ENCODE peak calls at places on chromosomes 3 and 15, in six cellular contexts. One of them, this sample, is unnamed.

GRCh38 chr3:178078933-178079332 is 457.3 kb upstream of the KCNMB2 start:
- DNase-seq in NCI-H2171: no peak
- DNase-seq in ascending aorta: no peak
- DNase-seq in kidney: no peak
- DNase-seq in pulmonary artery endothelial cell: peak; percentile 94
- DNase-seq in astrocyte of the spinal cord: peak; percentile 73
- DNase-seq in this sample: no peak

GRCh38 chr3:12471228-12471627 is 13.1 kb upstream of the TSEN2 start:
- DNase-seq in NCI-H2171: no peak
- DNase-seq in ascending aorta: no peak
- DNase-seq in kidney: no peak
- DNase-seq in pulmonary artery endothelial cell: no peak
- DNase-seq in astrocyte of the spinal cord: no peak
- DNase-seq in this sample: peak; percentile 39

GRCh38 chr15:64713592-64713991 is 61.8 kb downstream of the RBPMS2 start:
- DNase-seq in NCI-H2171: no peak
- DNase-seq in ascending aorta: no peak
- DNase-seq in kidney: no peak
- DNase-seq in pulmonary artery endothelial cell: no peak
- DNase-seq in astrocyte of the spinal cord: no peak
- DNase-seq in this sample: no peak

GRCh38 chr3:94336076-94336741 is 273.3 kb downstream of the NSUN3 start:
- DNase-seq in NCI-H2171: no peak
- DNase-seq in ascending aorta: no peak
- DNase-seq in kidney: no peak
- DNase-seq in pulmonary artery endothelial cell: peak; percentile 1
- DNase-seq in astrocyte of the spinal cord: peak; percentile 76
- DNase-seq in this sample: no peak

GRCh38 chr15:73838795-73839565 is 34.4 kb upstream of the TBC1D21 start:
- DNase-seq in NCI-H2171: no peak
- DNase-seq in ascending aorta: no peak
- DNase-seq in kidney: peak; percentile 82
- DNase-seq in pulmonary artery endothelial cell: no peak
- DNase-seq in astrocyte of the spinal cord: no peak
- DNase-seq in this sample: no peak

GRCh38 chr3:190617185-190617584 is 103.3 kb downstream of the IL1RAP start:
- DNase-seq in NCI-H2171: no peak
- DNase-seq in ascending aorta: no peak
- DNase-seq in kidney: no peak
- DNase-seq in pulmonary artery endothelial cell: no peak
- DNase-seq in astrocyte of the spinal cord: no peak
- DNase-seq in this sample: peak; percentile 99

GRCh38 chr15:51327081-51327480 is 11.3 kb downstream of the CYP19A1 start:
- DNase-seq in NCI-H2171: no peak
- DNase-seq in ascending aorta: no peak
- DNase-seq in kidney: no peak
- DNase-seq in pulmonary artery endothelial cell: no peak
- DNase-seq in astrocyte of the spinal cord: no peak
- DNase-seq in this sample: no peak

GRCh38 chr3:113249111-113249510 is 37.8 kb downstream of the BOC start:
- DNase-seq in NCI-H2171: no peak
- DNase-seq in ascending aorta: no peak
- DNase-seq in kidney: no peak
- DNase-seq in pulmonary artery endothelial cell: no peak
- DNase-seq in astrocyte of the spinal cord: peak; percentile 83
- DNase-seq in this sample: no peak

GRCh38 chr3:42846682-42847522 is 28.8 kb downstream of the CYP8B1 start:
- DNase-seq in NCI-H2171: no peak
- DNase-seq in ascending aorta: peak; percentile 19
- DNase-seq in kidney: no peak
- DNase-seq in pulmonary artery endothelial cell: no peak
- DNase-seq in astrocyte of the spinal cord: no peak
- DNase-seq in this sample: peak; percentile 88

GRCh38 chr15:72979308-72979707 is 73.0 kb upstream of the NEO1 start:
- DNase-seq in NCI-H2171: no peak
- DNase-seq in ascending aorta: no peak
- DNase-seq in kidney: no peak
- DNase-seq in pulmonary artery endothelial cell: no peak
- DNase-seq in astrocyte of the spinal cord: no peak
- DNase-seq in this sample: no peak

GRCh38 chr15:101217446-101217845 is 34.4 kb downstream of the CHSY1 start:
- DNase-seq in NCI-H2171: no peak
- DNase-seq in ascending aorta: no peak
- DNase-seq in kidney: no peak
- DNase-seq in pulmonary artery endothelial cell: no peak
- DNase-seq in astrocyte of the spinal cord: no peak
- DNase-seq in this sample: no peak

GRCh38 chr3:50256978-50257890 is 11.7 kb upstream of the SEMA3B start:
- DNase-seq in NCI-H2171: no peak
- DNase-seq in ascending aorta: no peak
- DNase-seq in kidney: no peak
- DNase-seq in pulmonary artery endothelial cell: no peak
- DNase-seq in astrocyte of the spinal cord: peak; percentile 50
- DNase-seq in this sample: no peak

GRCh38 chr3:186138272-186138981 is 29.5 kb upstream of the ETV5 start:
- DNase-seq in NCI-H2171: no peak
- DNase-seq in ascending aorta: no peak
- DNase-seq in kidney: no peak
- DNase-seq in pulmonary artery endothelial cell: no peak
- DNase-seq in astrocyte of the spinal cord: no peak
- DNase-seq in this sample: peak; percentile 14

GRCh38 chr15:79179108-79179561 is 88.6 kb upstream of the RASGRF1 start:
- DNase-seq in NCI-H2171: no peak
- DNase-seq in ascending aorta: no peak
- DNase-seq in kidney: no peak
- DNase-seq in pulmonary artery endothelial cell: no peak
- DNase-seq in astrocyte of the spinal cord: peak; percentile 19
- DNase-seq in this sample: no peak

GRCh38 chr3:194023501-194024280 is 112.3 kb upstream of the HES1 start:
- DNase-seq in NCI-H2171: peak; percentile 91
- DNase-seq in ascending aorta: no peak
- DNase-seq in kidney: no peak
- DNase-seq in pulmonary artery endothelial cell: no peak
- DNase-seq in astrocyte of the spinal cord: no peak
- DNase-seq in this sample: no peak

GRCh38 chr3:48415251-48415953 is 14.5 kb downstream of the PLXNB1 start:
- DNase-seq in NCI-H2171: no peak
- DNase-seq in ascending aorta: no peak
- DNase-seq in kidney: peak; percentile 49
- DNase-seq in pulmonary artery endothelial cell: no peak
- DNase-seq in astrocyte of the spinal cord: no peak
- DNase-seq in this sample: no peak

GRCh38 chr15:83129791-83130190 is 22.3 kb downstream of the TM6SF1 start:
- DNase-seq in NCI-H2171: peak; percentile 88
- DNase-seq in ascending aorta: no peak
- DNase-seq in kidney: no peak
- DNase-seq in pulmonary artery endothelial cell: no peak
- DNase-seq in astrocyte of the spinal cord: no peak
- DNase-seq in this sample: no peak

GRCh38 chr3:51967384-51968174 is at the start of gene PCBP4:
- DNase-seq in NCI-H2171: no peak
- DNase-seq in ascending aorta: no peak
- DNase-seq in kidney: peak; percentile 91
- DNase-seq in pulmonary artery endothelial cell: no peak
- DNase-seq in astrocyte of the spinal cord: peak; percentile 22
- DNase-seq in this sample: no peak

GRCh38 chr3:73540969-73541740 is 83.6 kb downstream of the PDZRN3 start:
- DNase-seq in NCI-H2171: no peak
- DNase-seq in ascending aorta: no peak
- DNase-seq in kidney: no peak
- DNase-seq in pulmonary artery endothelial cell: no peak
- DNase-seq in astrocyte of the spinal cord: peak; percentile 29
- DNase-seq in this sample: no peak

GRCh38 chr15:23690450-23690852 is 3.3 kb upstream of the NDN start:
- DNase-seq in NCI-H2171: no peak
- DNase-seq in ascending aorta: no peak
- DNase-seq in kidney: no peak
- DNase-seq in pulmonary artery endothelial cell: no peak
- DNase-seq in astrocyte of the spinal cord: peak; percentile 38
- DNase-seq in this sample: no peak

GRCh38 chr3:105853801-105854432 is 14.9 kb downstream of the CBLB start:
- DNase-seq in NCI-H2171: no peak
- DNase-seq in ascending aorta: no peak
- DNase-seq in kidney: no peak
- DNase-seq in pulmonary artery endothelial cell: no peak
- DNase-seq in astrocyte of the spinal cord: no peak
- DNase-seq in this sample: no peak

GRCh38 chr3:101676765-101677435 is at the start of gene ZBTB11:
- DNase-seq in NCI-H2171: no peak
- DNase-seq in ascending aorta: peak; percentile 97
- DNase-seq in kidney: peak; percentile 100
- DNase-seq in pulmonary artery endothelial cell: peak; percentile 99
- DNase-seq in astrocyte of the spinal cord: peak; percentile 100
- DNase-seq in this sample: no peak

GRCh38 chr3:47612178-47612577 is 33.5 kb upstream of the CSPG5 start:
- DNase-seq in NCI-H2171: no peak
- DNase-seq in ascending aorta: no peak
- DNase-seq in kidney: no peak
- DNase-seq in pulmonary artery endothelial cell: peak; percentile 17
- DNase-seq in astrocyte of the spinal cord: peak; percentile 82
- DNase-seq in this sample: no peak

GRCh38 chr3:97871788-97872187 is 50.0 kb downstream of the CRYBG3 start:
- DNase-seq in NCI-H2171: no peak
- DNase-seq in ascending aorta: no peak
- DNase-seq in kidney: no peak
- DNase-seq in pulmonary artery endothelial cell: no peak
- DNase-seq in astrocyte of the spinal cord: no peak
- DNase-seq in this sample: no peak

GRCh38 chr3:11212784-11213183 is 58.5 kb downstream of the HRH1 start:
- DNase-seq in NCI-H2171: no peak
- DNase-seq in ascending aorta: no peak
- DNase-seq in kidney: no peak
- DNase-seq in pulmonary artery endothelial cell: no peak
- DNase-seq in astrocyte of the spinal cord: no peak
- DNase-seq in this sample: no peak

GRCh38 chr15:101126618-101127502 is 125.0 kb downstream of the CHSY1 start:
- DNase-seq in NCI-H2171: peak; percentile 87
- DNase-seq in ascending aorta: no peak
- DNase-seq in kidney: peak; percentile 35
- DNase-seq in pulmonary artery endothelial cell: no peak
- DNase-seq in astrocyte of the spinal cord: peak; percentile 80
- DNase-seq in this sample: no peak

GRCh38 chr3:126194713-126195305 is 14.4 kb upstream of the ALDH1L1 start:
- DNase-seq in NCI-H2171: no peak
- DNase-seq in ascending aorta: no peak
- DNase-seq in kidney: no peak
- DNase-seq in pulmonary artery endothelial cell: no peak
- DNase-seq in astrocyte of the spinal cord: peak; percentile 20
- DNase-seq in this sample: no peak

GRCh38 chr15:76012021-76012551 is at the start of gene NRG4:
- DNase-seq in NCI-H2171: no peak
- DNase-seq in ascending aorta: no peak
- DNase-seq in kidney: no peak
- DNase-seq in pulmonary artery endothelial cell: no peak
- DNase-seq in astrocyte of the spinal cord: no peak
- DNase-seq in this sample: no peak

GRCh38 chr15:94266789-94267188 is 35.4 kb downstream of the MCTP2 start:
- DNase-seq in NCI-H2171: no peak
- DNase-seq in ascending aorta: no peak
- DNase-seq in kidney: no peak
- DNase-seq in pulmonary artery endothelial cell: no peak
- DNase-seq in astrocyte of the spinal cord: no peak
- DNase-seq in this sample: no peak

GRCh38 chr3:38800511-38800910 is 15.5 kb downstream of the SCN10A start:
- DNase-seq in NCI-H2171: no peak
- DNase-seq in ascending aorta: no peak
- DNase-seq in kidney: no peak
- DNase-seq in pulmonary artery endothelial cell: no peak
- DNase-seq in astrocyte of the spinal cord: no peak
- DNase-seq in this sample: no peak

GRCh38 chr3:111809196-111809595 is 49.9 kb upstream of the PHLDB2 start:
- DNase-seq in NCI-H2171: no peak
- DNase-seq in ascending aorta: no peak
- DNase-seq in kidney: no peak
- DNase-seq in pulmonary artery endothelial cell: no peak
- DNase-seq in astrocyte of the spinal cord: peak; percentile 87
- DNase-seq in this sample: no peak

GRCh38 chr15:52804526-52805081 is 14.5 kb upstream of the ONECUT1 start:
- DNase-seq in NCI-H2171: no peak
- DNase-seq in ascending aorta: no peak
- DNase-seq in kidney: peak; percentile 66
- DNase-seq in pulmonary artery endothelial cell: no peak
- DNase-seq in astrocyte of the spinal cord: no peak
- DNase-seq in this sample: no peak

GRCh38 chr3:177827517-177828249 is 630.4 kb upstream of the TBL1XR1 start:
- DNase-seq in NCI-H2171: no peak
- DNase-seq in ascending aorta: no peak
- DNase-seq in kidney: no peak
- DNase-seq in pulmonary artery endothelial cell: no peak
- DNase-seq in astrocyte of the spinal cord: peak; percentile 90
- DNase-seq in this sample: no peak

GRCh38 chr3:11059799-11060115 is 67.2 kb downstream of the SLC6A1 start:
- DNase-seq in NCI-H2171: no peak
- DNase-seq in ascending aorta: no peak
- DNase-seq in kidney: no peak
- DNase-seq in pulmonary artery endothelial cell: no peak
- DNase-seq in astrocyte of the spinal cord: no peak
- DNase-seq in this sample: no peak

GRCh38 chr3:118029049-118029448 is 1005.6 kb downstream of the IGSF11 start:
- DNase-seq in NCI-H2171: no peak
- DNase-seq in ascending aorta: no peak
- DNase-seq in kidney: no peak
- DNase-seq in pulmonary artery endothelial cell: no peak
- DNase-seq in astrocyte of the spinal cord: peak; percentile 0
- DNase-seq in this sample: no peak

GRCh38 chr3:98732239-98733054 is 30.7 kb upstream of the ST3GAL6 start:
- DNase-seq in NCI-H2171: peak; percentile 26
- DNase-seq in ascending aorta: no peak
- DNase-seq in kidney: peak; percentile 84
- DNase-seq in pulmonary artery endothelial cell: no peak
- DNase-seq in astrocyte of the spinal cord: peak; percentile 32
- DNase-seq in this sample: peak; percentile 31

GRCh38 chr15:92429378-92430066 is 35.8 kb downstream of the ST8SIA2 start:
- DNase-seq in NCI-H2171: peak; percentile 49
- DNase-seq in ascending aorta: no peak
- DNase-seq in kidney: no peak
- DNase-seq in pulmonary artery endothelial cell: no peak
- DNase-seq in astrocyte of the spinal cord: peak; percentile 85
- DNase-seq in this sample: peak; percentile 4

GRCh38 chr3:152222327-152222726 is 46.4 kb upstream of the MBNL1 start:
- DNase-seq in NCI-H2171: no peak
- DNase-seq in ascending aorta: no peak
- DNase-seq in kidney: no peak
- DNase-seq in pulmonary artery endothelial cell: no peak
- DNase-seq in astrocyte of the spinal cord: peak; percentile 29
- DNase-seq in this sample: peak; percentile 42

This sample was measured in MV-4-11.